ENCODE peak calls at places on chromosomes 6 and 20, in six cellular contexts. U is AG09309, T is GM12865, O is endodermal cell, K is GM20000, F is colonic mucosa. V is an unnamed sample.

GRCh38 chr6:5102266-5102970 is 17.3 kb downstream of the PPP1R3G start:
- DNase-seq in U (no peak), T (no peak), O (no peak), K (no peak), F (no peak), V (no peak)

GRCh38 chr6:144294016-144294415 is 8.9 kb downstream of the UTRN start:
- DNase-seq in U (peak; percentile 77), T (no peak), O (no peak), K (no peak), F (no peak), V (no peak)

GRCh38 chr6:30818426-30818841 is 65.9 kb upstream of the DDR1 start:
- DNase-seq in U (peak; percentile 84), T (no peak), O (no peak), K (no peak), F (no peak), V (no peak)

GRCh38 chr20:23146857-23147256 is 60.7 kb upstream of the CD93 start:
- DNase-seq in U (no peak), T (no peak), O (peak; percentile 15), K (no peak), F (no peak), V (no peak)

GRCh38 chr20:38153011-38153329 is 12.1 kb downstream of the TGM2 start:
- DNase-seq in U (no peak), T (no peak), O (no peak), K (no peak), F (no peak), V (no peak)

GRCh38 chr6:95741001-95741400 is 163.7 kb downstream of the MANEA start:
- DNase-seq in U (no peak), T (no peak), O (peak; percentile 39), K (no peak), F (no peak), V (no peak)

GRCh38 chr6:142805042-142805441 is 139.9 kb downstream of the HIVEP2 start:
- DNase-seq in U (no peak), T (no peak), O (no peak), K (no peak), F (no peak), V (no peak)

GRCh38 chr6:167441653-167442644 is 117.1 kb downstream of the TTLL2 start:
- DNase-seq in U (no peak), T (no peak), O (peak; percentile 86), K (no peak), F (no peak), V (no peak)

GRCh38 chr20:58309607-58310290 is at the start of gene RAB22A:
- DNase-seq in U (no peak), T (peak; percentile 92), O (peak; percentile 86), K (peak; percentile 98), F (peak; percentile 76), V (peak; percentile 98)

GRCh38 chr6:12595161-12595792 is 121.3 kb upstream of the PHACTR1 start:
- DNase-seq in U (no peak), T (peak; percentile 53), O (no peak), K (no peak), F (no peak), V (no peak)

GRCh38 chr6:102655823-102656222 is 1262.3 kb downstream of the GRIK2 start:
- DNase-seq in U (no peak), T (no peak), O (no peak), K (no peak), F (no peak), V (no peak)

GRCh38 chr6:165846123-165846966 is 183.3 kb upstream of the PDE10A start:
- DNase-seq in U (no peak), T (no peak), O (no peak), K (no peak), F (peak; percentile 86), V (no peak)

GRCh38 chr6:26045939-26046368 is 41.3 kb upstream of the HFE start:
- DNase-seq in U (no peak), T (peak; percentile 84), O (no peak), K (no peak), F (no peak), V (no peak)

GRCh38 chr6:144379356-144379755 is 94.2 kb downstream of the UTRN start:
- DNase-seq in U (no peak), T (no peak), O (no peak), K (peak; percentile 7), F (no peak), V (no peak)

GRCh38 chr6:122726649-122727048 is 52.9 kb upstream of the FABP7 start:
- DNase-seq in U (no peak), T (no peak), O (peak; percentile 67), K (no peak), F (no peak), V (no peak)

GRCh38 chr6:81722503-81723223 is 29.8 kb downstream of the TENT5A start:
- DNase-seq in U (no peak), T (no peak), O (no peak), K (no peak), F (no peak), V (no peak)

GRCh38 chr6:119052292-119052889 is 26.1 kb downstream of the FAM184A start:
- DNase-seq in U (no peak), T (peak; percentile 21), O (no peak), K (no peak), F (no peak), V (no peak)

GRCh38 chr6:155850408-155850841 is 394.8 kb upstream of the NOX3 start:
- DNase-seq in U (no peak), T (no peak), O (no peak), K (no peak), F (no peak), V (no peak)

GRCh38 chr20:53208110-53208908 is 236.2 kb downstream of the TSHZ2 start:
- DNase-seq in U (no peak), T (no peak), O (peak; percentile 89), K (no peak), F (no peak), V (no peak)

GRCh38 chr6:156911581-156911980 is 134.4 kb downstream of the ARID1B start:
- DNase-seq in U (no peak), T (no peak), O (no peak), K (no peak), F (no peak), V (no peak)
- TF ChIP-seq CTCF in U (no peak), T (no peak), O (no peak), K (no peak), F (no peak), V (no peak)

GRCh38 chr20:3250091-3250504 is 11.1 kb upstream of the SLC4A11 start:
- DNase-seq in U (no peak), T (peak; percentile 27), O (peak; percentile 94), K (peak; percentile 38), F (no peak), V (no peak)
- TF ChIP-seq CTCF in U (peak; percentile 1), T (peak; percentile 33), O (peak; percentile 89), K (no peak), F (no peak), V (no peak)

GRCh38 chr20:62403331-62403730 is 3.8 kb downstream of the CABLES2 start:
- DNase-seq in U (no peak), T (no peak), O (no peak), K (no peak), F (no peak), V (no peak)

GRCh38 chr20:62402456-62402855 is 4.6 kb downstream of the CABLES2 start:
- DNase-seq in U (no peak), T (no peak), O (no peak), K (no peak), F (no peak), V (no peak)

GRCh38 chr20:62400541-62400940 is 6.5 kb downstream of the CABLES2 start:
- DNase-seq in U (no peak), T (no peak), O (no peak), K (no peak), F (no peak), V (no peak)

GRCh38 chr20:62400021-62400420 is 7.1 kb downstream of the CABLES2 start:
- DNase-seq in U (no peak), T (no peak), O (no peak), K (no peak), F (no peak), V (no peak)

DNA sequence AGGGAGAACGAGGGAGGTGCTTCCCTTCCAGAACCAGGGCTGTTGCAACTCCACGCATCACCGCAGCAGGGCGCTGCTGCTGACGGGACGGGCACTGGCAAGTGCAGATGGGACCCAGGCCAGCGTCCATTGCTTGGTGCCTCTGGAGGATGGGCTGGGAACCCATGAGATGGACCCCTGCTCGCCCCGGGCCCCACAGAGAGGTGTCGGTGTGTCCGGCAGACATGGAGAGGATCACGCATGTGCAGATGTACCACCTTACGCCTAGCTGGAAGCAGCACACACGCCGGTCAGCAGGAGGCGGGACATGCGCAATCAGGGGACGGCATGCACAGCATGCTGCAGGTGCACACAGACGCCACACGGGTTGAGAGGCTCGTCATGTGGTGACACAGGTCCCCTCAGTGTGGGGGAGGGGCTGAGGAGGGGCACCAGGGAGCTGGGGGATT is 5.7 kb downstream of the CABLES2 start:
- DNase-seq in U (no peak), T (no peak), O (peak; percentile 93), K (no peak), F (no peak), V (no peak)
- TF ChIP-seq CTCF in U (peak; percentile 38), T (no peak), O (peak; percentile 71), K (no peak), F (no peak), V (no peak)

DNA sequence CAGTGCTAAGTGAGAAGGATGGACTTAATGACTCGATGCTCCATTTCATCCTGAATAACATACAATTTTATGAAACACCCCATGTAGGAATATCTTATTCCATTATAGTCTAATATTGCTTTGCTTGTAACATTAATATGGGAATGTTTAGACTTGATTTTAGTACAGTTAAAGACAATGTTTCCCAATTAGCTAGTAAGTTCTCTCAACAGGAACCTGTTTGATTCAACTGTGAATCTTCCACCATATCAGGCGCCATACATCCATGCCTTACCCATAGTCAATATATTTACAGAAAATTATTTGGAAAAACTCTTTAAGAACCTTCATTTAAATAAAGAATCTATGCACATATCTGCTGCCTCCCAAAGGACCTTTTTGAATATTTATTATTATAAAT is 3.3 kb downstream of the NDRG3 start:
- DNase-seq in U (no peak), T (no peak), O (no peak), K (no peak), F (no peak), V (no peak)
- TF ChIP-seq CTCF in U (no peak), T (no peak), O (no peak), K (no peak), F (no peak), V (no peak)

DNA sequence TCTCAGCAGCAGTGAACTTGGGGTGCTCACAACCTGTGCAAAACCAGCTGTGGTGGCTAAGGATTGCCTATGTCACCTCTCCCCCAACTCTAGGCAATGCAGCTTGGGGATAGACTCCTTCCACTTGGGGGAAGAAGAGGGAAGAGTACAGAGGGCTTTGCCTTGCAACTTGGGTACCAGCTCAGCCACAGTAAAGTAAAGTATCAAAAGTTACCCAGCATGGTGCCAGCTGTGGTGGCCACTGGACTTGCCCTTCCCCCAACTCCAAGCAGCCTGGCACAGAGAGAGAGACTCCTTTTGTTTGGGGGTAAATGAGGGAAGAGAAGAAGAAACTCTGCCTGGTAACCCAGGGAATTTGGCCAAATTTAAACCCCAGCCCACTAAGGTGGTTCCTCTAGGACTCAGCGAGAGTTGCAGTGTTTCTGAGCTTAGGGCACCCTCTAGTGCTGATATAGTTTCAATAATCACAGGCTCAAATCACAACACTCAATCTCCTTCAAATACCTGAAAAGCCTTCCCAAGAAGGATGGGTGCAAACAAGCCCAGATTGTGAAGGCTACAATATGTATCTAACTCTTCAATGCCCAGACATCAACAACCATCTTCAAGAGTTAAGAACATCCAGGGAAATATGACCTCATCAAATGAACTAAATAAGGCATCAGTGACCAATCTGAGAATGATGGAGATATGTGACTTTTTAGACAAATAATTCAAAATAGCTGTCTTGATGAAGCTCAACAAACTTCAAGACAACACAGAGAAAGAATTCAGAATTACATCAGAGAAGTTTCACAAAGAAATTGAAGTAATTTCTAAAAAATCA is 7.6 kb upstream of the DEFB129 start:
- DNase-seq in U (no peak), T (peak; percentile 23), O (peak; percentile 69), K (peak; percentile 8), F (no peak), V (peak; percentile 17)
- TF ChIP-seq CTCF in U (peak; percentile 38), T (peak; percentile 32), O (peak; percentile 83), K (peak; percentile 4), F (no peak), V (peak; percentile 49)

GRCh38 chr6:56891754-56892153 is 63.2 kb upstream of the BEND6 start:
- DNase-seq in U (no peak), T (peak; percentile 48), O (peak; percentile 66), K (peak; percentile 39), F (no peak), V (no peak)
- TF ChIP-seq CTCF in U (peak; percentile 30), T (peak; percentile 25), O (peak; percentile 56), K (no peak), F (no peak), V (peak; percentile 8)